ENCODE peak calls at places on chromosome 1, in six cellular contexts. Z is body of pancreas; I is spleen; S is AG09309; L is CD8-positive, alpha-beta memory T cell; V is aorta. Y is an unnamed sample.

GRCh38 chr1:245448858-245449534 is 294.2 kb downstream of the KIF26B start:
- DNase-seq in L (no peak), V (no peak), I (no peak), S (no peak), Z (no peak), Y (no peak)

GRCh38 chr1:18999287-18999852 is 42.9 kb upstream of the IFFO2 start:
- DNase-seq in I (no peak), S (peak; percentile 5), V (no peak), L (no peak), Z (no peak), Y (no peak)

GRCh38 chr1:26156285-26157038 is 2.4 kb upstream of the FAM110D start:
- DNase-seq in Z (peak; percentile 10), S (no peak), L (no peak), I (peak; percentile 50), V (peak; percentile 36), Y (no peak)

GRCh38 chr1:35448344-35448801 is 108.8 kb downstream of the KIAA0319L start:
- DNase-seq in I (no peak), Z (peak; percentile 65), L (no peak), S (peak; percentile 92), V (no peak), Y (no peak)

GRCh38 chr1:230568008-230568407 is 74.3 kb upstream of the COG2 start:
- DNase-seq in V (no peak), L (no peak), I (no peak), Z (no peak), S (peak; percentile 3), Y (no peak)

GRCh38 chr1:40690919-40691537 is 476 bp upstream of the NFYC start:
- DNase-seq in I (no peak), S (no peak), Z (no peak), L (no peak), V (no peak), Y (no peak)

GRCh38 chr1:202959276-202959620 is 1.1 kb upstream of the ADIPOR1 start:
- DNase-seq in V (no peak), S (no peak), I (no peak), Z (no peak), L (no peak), Y (no peak)

GRCh38 chr1:40140211-40140709 is 20.9 kb upstream of the RLF start:
- DNase-seq in S (no peak), L (no peak), I (no peak), Z (no peak), V (no peak), Y (no peak)

GRCh38 chr1:27350673-27351540 is 9.1 kb downstream of the SYTL1 start:
- DNase-seq in Z (no peak), V (no peak), S (no peak), L (no peak), I (peak; percentile 76), Y (no peak)
- H3K4me3 ChIP-seq in Z (no peak overlapping the region), V (no peak overlapping the region), S (no peak overlapping the region), L (no peak overlapping the region), I (peak overlapping the region; percentile 67), Y (peak overlapping the region; percentile 66)

GRCh38 chr1:66876664-66877063 is 48.0 kb downstream of the DNAI4 start:
- DNase-seq in L (no peak), I (no peak), Z (no peak), S (no peak), V (no peak), Y (no peak)
- H3K4me3 ChIP-seq in L (no peak overlapping the region), I (no peak overlapping the region), Z (no peak overlapping the region), S (no peak overlapping the region), V (no peak overlapping the region), Y (no peak overlapping the region)

GRCh38 chr1:184606786-184607185 is 147.9 kb downstream of the EDEM3 start:
- DNase-seq in V (no peak), S (no peak), L (no peak), I (no peak), Z (no peak), Y (no peak)

GRCh38 chr1:184608581-184608980 is 146.1 kb downstream of the EDEM3 start:
- DNase-seq in S (no peak), Z (no peak), V (no peak), L (no peak), I (no peak), Y (no peak)

GRCh38 chr1:184608990-184609389 is 145.7 kb downstream of the EDEM3 start:
- DNase-seq in L (no peak), Z (no peak), S (no peak), I (no peak), V (no peak), Y (no peak)

GRCh38 chr1:184614667-184615066 is 140.0 kb downstream of the EDEM3 start:
- DNase-seq in L (no peak), I (no peak), V (no peak), S (no peak), Z (no peak), Y (no peak)

GRCh38 chr1:184610872-184611614 is 143.6 kb downstream of the EDEM3 start:
- DNase-seq in L (no peak), S (no peak), Z (no peak), I (no peak), V (no peak), Y (no peak)
- H3K4me3 ChIP-seq in L (no peak overlapping the region), S (no peak overlapping the region), Z (no peak overlapping the region), I (no peak overlapping the region), V (no peak overlapping the region), Y (no peak overlapping the region)

GRCh38 chr1:234676103-234676594 is 66.2 kb upstream of the IRF2BP2 start:
- DNase-seq in S (no peak), I (peak; percentile 88), V (peak; percentile 92), Z (peak; percentile 77), L (peak; percentile 32), Y (no peak)

GRCh38 chr1:234674218-234674815 is 64.3 kb upstream of the IRF2BP2 start:
- DNase-seq in V (no peak), I (no peak), L (no peak), Z (no peak), S (no peak), Y (no peak)

GRCh38 chr1:234672349-234673135 is 62.6 kb upstream of the IRF2BP2 start:
- DNase-seq in Z (no peak), V (no peak), I (no peak), L (no peak), S (no peak), Y (no peak)

GRCh38 chr1:234675006-234675405 is 65.0 kb upstream of the IRF2BP2 start:
- DNase-seq in Z (no peak), V (no peak), I (no peak), L (no peak), S (no peak), Y (no peak)

DNA sequence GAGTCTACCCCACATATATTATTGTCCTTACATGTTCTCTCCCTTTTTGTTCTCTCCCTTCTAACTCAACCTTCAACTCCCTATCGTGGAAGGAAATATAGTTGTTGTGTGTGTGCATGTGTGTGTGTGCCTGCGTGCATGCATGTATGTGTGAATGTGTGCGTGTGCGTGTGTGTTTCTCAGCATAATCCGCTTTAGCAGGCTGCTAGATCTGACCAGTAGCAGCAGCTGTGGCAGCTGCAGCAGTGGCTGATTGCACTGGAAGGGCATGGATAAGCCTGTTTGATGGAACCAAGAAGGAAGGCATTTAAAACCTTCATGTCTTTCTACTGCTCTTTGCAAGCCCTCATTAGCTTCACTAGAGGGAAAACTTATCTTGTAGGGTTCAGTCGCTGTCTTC is 65.6 kb upstream of the IRF2BP2 start:
- DNase-seq in L (no peak), V (no peak), S (no peak), I (no peak), Z (no peak), Y (no peak)
- H3K4me3 ChIP-seq in L (no peak overlapping the region), V (no peak overlapping the region), S (no peak overlapping the region), I (peak overlapping the region; percentile 61), Z (no peak overlapping the region), Y (no peak overlapping the region)

GRCh38 chr1:14403961-14404645 is 194.4 kb upstream of the KAZN start:
- DNase-seq in V (no peak), I (no peak), L (no peak), Z (no peak), S (no peak), Y (no peak)
- H3K4me3 ChIP-seq in V (no peak overlapping the region), I (no peak overlapping the region), L (no peak overlapping the region), Z (no peak overlapping the region), S (no peak overlapping the region), Y (no peak overlapping the region)

Y was measured in esophagus squamous epithelium.